ENCODE peak calls at places on chromosome 15, in seven cellular contexts. One of them, this sample, is unnamed.

GRCh38 chr15:85379403-85380131 is 836 bp upstream of the AKAP13 start:
- DNase-seq in thyroid gland: peak
- DNase-seq in heart left ventricle: no peak
- DNase-seq in adrenal gland: peak
- DNase-seq in transverse colon: peak
- DNase-seq in Peyer's patch: peak
- DNase-seq in A549: peak
- DNase-seq in this sample: no peak

GRCh38 chr15:93980149-93980911 is 251.0 kb upstream of the MCTP2 start:
- DNase-seq in Peyer's patch: no peak
- DNase-seq in transverse colon: peak
- DNase-seq in A549: no peak
- DNase-seq in thyroid gland: no peak
- DNase-seq in adrenal gland: no peak
- DNase-seq in heart left ventricle: peak
- DNase-seq in this sample: no peak

GRCh38 chr15:78421241-78421994 is 16.6 kb upstream of the IREB2 start:
- DNase-seq in adrenal gland: no peak
- DNase-seq in A549: no peak
- DNase-seq in Peyer's patch: no peak
- DNase-seq in transverse colon: no peak
- DNase-seq in heart left ventricle: no peak
- DNase-seq in thyroid gland: no peak
- DNase-seq in this sample: peak

GRCh38 chr15:84992157-84992940 is 10.7 kb downstream of the PDE8A start:
- DNase-seq in heart left ventricle: no peak
- DNase-seq in A549: peak
- DNase-seq in adrenal gland: peak
- DNase-seq in transverse colon: peak
- DNase-seq in Peyer's patch: no peak
- DNase-seq in thyroid gland: no peak
- DNase-seq in this sample: no peak

GRCh38 chr15:94164202-94164807 is 67.1 kb upstream of the MCTP2 start:
- DNase-seq in Peyer's patch: no peak
- DNase-seq in heart left ventricle: peak
- DNase-seq in A549: peak
- DNase-seq in adrenal gland: peak
- DNase-seq in thyroid gland: peak
- DNase-seq in transverse colon: peak
- DNase-seq in this sample: no peak

GRCh38 chr15:74304459-74304858 is 63.0 kb downstream of the CYP11A1 start:
- DNase-seq in thyroid gland: no peak
- DNase-seq in transverse colon: no peak
- DNase-seq in heart left ventricle: no peak
- DNase-seq in adrenal gland: no peak
- DNase-seq in A549: no peak
- DNase-seq in Peyer's patch: no peak
- DNase-seq in this sample: no peak

GRCh38 chr15:61501815-61502214 is 272.7 kb upstream of the RORA start:
- DNase-seq in heart left ventricle: no peak
- DNase-seq in thyroid gland: no peak
- DNase-seq in transverse colon: no peak
- DNase-seq in Peyer's patch: no peak
- DNase-seq in adrenal gland: peak
- DNase-seq in A549: no peak
- DNase-seq in this sample: no peak

GRCh38 chr15:95327661-95328060 is 1002.8 kb upstream of the NR2F2 start:
- DNase-seq in transverse colon: no peak
- DNase-seq in thyroid gland: no peak
- DNase-seq in Peyer's patch: no peak
- DNase-seq in adrenal gland: no peak
- DNase-seq in A549: no peak
- DNase-seq in heart left ventricle: no peak
- DNase-seq in this sample: no peak

GRCh38 chr15:85865070-85865684 is 70.5 kb upstream of the KLHL25 start:
- DNase-seq in adrenal gland: peak
- DNase-seq in thyroid gland: peak
- DNase-seq in transverse colon: peak
- DNase-seq in heart left ventricle: no peak
- DNase-seq in Peyer's patch: no peak
- DNase-seq in A549: peak
- DNase-seq in this sample: no peak

GRCh38 chr15:65414841-65415621 is 7.7 kb downstream of the IGDCC4 start:
- DNase-seq in heart left ventricle: peak
- DNase-seq in transverse colon: no peak
- DNase-seq in thyroid gland: peak
- DNase-seq in Peyer's patch: no peak
- DNase-seq in adrenal gland: no peak
- DNase-seq in A549: peak
- DNase-seq in this sample: no peak

GRCh38 chr15:91116379-91117067 is 16.5 kb downstream of the SV2B start:
- DNase-seq in A549: no peak
- DNase-seq in transverse colon: no peak
- DNase-seq in adrenal gland: no peak
- DNase-seq in thyroid gland: no peak
- DNase-seq in heart left ventricle: no peak
- DNase-seq in Peyer's patch: no peak
- DNase-seq in this sample: peak

GRCh38 chr15:56772868-56773639 is 39.7 kb upstream of the ZNF280D start:
- DNase-seq in heart left ventricle: no peak
- DNase-seq in Peyer's patch: no peak
- DNase-seq in A549: peak
- DNase-seq in adrenal gland: no peak
- DNase-seq in transverse colon: no peak
- DNase-seq in thyroid gland: no peak
- DNase-seq in this sample: no peak

GRCh38 chr15:74657846-74658245 is 38.0 kb downstream of the EDC3 start:
- DNase-seq in adrenal gland: no peak
- DNase-seq in A549: no peak
- DNase-seq in transverse colon: no peak
- DNase-seq in Peyer's patch: no peak
- DNase-seq in thyroid gland: no peak
- DNase-seq in heart left ventricle: no peak
- DNase-seq in this sample: no peak

GRCh38 chr15:100468265-100468664 is 60.5 kb downstream of the CERS3 start:
- DNase-seq in Peyer's patch: no peak
- DNase-seq in thyroid gland: peak
- DNase-seq in adrenal gland: peak
- DNase-seq in A549: peak
- DNase-seq in transverse colon: no peak
- DNase-seq in heart left ventricle: peak
- DNase-seq in this sample: no peak

GRCh38 chr15:91348812-91349500 is 248.9 kb downstream of the SV2B start:
- DNase-seq in thyroid gland: no peak
- DNase-seq in heart left ventricle: no peak
- DNase-seq in Peyer's patch: no peak
- DNase-seq in adrenal gland: no peak
- DNase-seq in A549: no peak
- DNase-seq in transverse colon: no peak
- DNase-seq in this sample: no peak

GRCh38 chr15:101309436-101310162 is 14.6 kb upstream of the SNRPA1 start:
- DNase-seq in adrenal gland: no peak
- DNase-seq in transverse colon: peak
- DNase-seq in thyroid gland: no peak
- DNase-seq in Peyer's patch: no peak
- DNase-seq in heart left ventricle: no peak
- DNase-seq in A549: no peak
- DNase-seq in this sample: no peak

GRCh38 chr15:100241572-100242479 is 99.9 kb downstream of the ADAMTS17 start:
- DNase-seq in transverse colon: no peak
- DNase-seq in heart left ventricle: no peak
- DNase-seq in A549: peak
- DNase-seq in Peyer's patch: no peak
- DNase-seq in adrenal gland: peak
- DNase-seq in thyroid gland: peak
- DNase-seq in this sample: no peak

GRCh38 chr15:60722328-60723112 is 243.6 kb upstream of the ICE2 start:
- DNase-seq in thyroid gland: no peak
- DNase-seq in transverse colon: no peak
- DNase-seq in Peyer's patch: no peak
- DNase-seq in A549: no peak
- DNase-seq in adrenal gland: no peak
- DNase-seq in heart left ventricle: no peak
- DNase-seq in this sample: no peak

GRCh38 chr15:51620647-51621046 is 1.9 kb downstream of the DMXL2 start:
- DNase-seq in adrenal gland: no peak
- DNase-seq in transverse colon: no peak
- DNase-seq in A549: no peak
- DNase-seq in heart left ventricle: no peak
- DNase-seq in Peyer's patch: no peak
- DNase-seq in thyroid gland: no peak
- DNase-seq in this sample: no peak
- H3K4me3 ChIP-seq in adrenal gland: no peak
- H3K4me3 ChIP-seq in transverse colon: peak
- H3K4me3 ChIP-seq in A549: peak
- H3K4me3 ChIP-seq in heart left ventricle: no peak
- H3K4me3 ChIP-seq in Peyer's patch: no peak
- H3K4me3 ChIP-seq in thyroid gland: no peak
- H3K4me3 ChIP-seq in this sample: no peak

GRCh38 chr15:89900849-89901248 is 7.1 kb upstream of the AP3S2 start:
- DNase-seq in transverse colon: no peak
- DNase-seq in adrenal gland: no peak
- DNase-seq in A549: no peak
- DNase-seq in heart left ventricle: peak
- DNase-seq in Peyer's patch: no peak
- DNase-seq in thyroid gland: no peak
- DNase-seq in this sample: no peak
- TF ChIP-seq CTCF in transverse colon: no peak
- TF ChIP-seq CTCF in adrenal gland: no peak
- TF ChIP-seq CTCF in A549: no peak
- TF ChIP-seq CTCF in heart left ventricle: no peak
- TF ChIP-seq CTCF in Peyer's patch: no peak
- TF ChIP-seq CTCF in thyroid gland: no peak
- TF ChIP-seq CTCF in this sample: no peak

GRCh38 chr15:31390029-31390428 is 63.4 kb downstream of the KLF13 start:
- DNase-seq in thyroid gland: no peak
- DNase-seq in Peyer's patch: no peak
- DNase-seq in A549: no peak
- DNase-seq in heart left ventricle: no peak
- DNase-seq in adrenal gland: no peak
- DNase-seq in transverse colon: no peak
- DNase-seq in this sample: peak

GRCh38 chr15:31392761-31393401 is 66.2 kb downstream of the KLF13 start:
- DNase-seq in Peyer's patch: peak
- DNase-seq in heart left ventricle: no peak
- DNase-seq in A549: no peak
- DNase-seq in transverse colon: peak
- DNase-seq in thyroid gland: peak
- DNase-seq in adrenal gland: no peak
- DNase-seq in this sample: no peak

GRCh38 chr15:31390777-31391486 is 64.3 kb downstream of the KLF13 start:
- DNase-seq in thyroid gland: no peak
- DNase-seq in transverse colon: no peak
- DNase-seq in adrenal gland: no peak
- DNase-seq in A549: no peak
- DNase-seq in Peyer's patch: peak
- DNase-seq in heart left ventricle: no peak
- DNase-seq in this sample: peak

GRCh38 chr15:31393441-31394091 is 66.9 kb downstream of the KLF13 start:
- DNase-seq in A549: no peak
- DNase-seq in adrenal gland: no peak
- DNase-seq in heart left ventricle: no peak
- DNase-seq in transverse colon: no peak
- DNase-seq in Peyer's patch: peak
- DNase-seq in thyroid gland: no peak
- DNase-seq in this sample: peak

DNA sequence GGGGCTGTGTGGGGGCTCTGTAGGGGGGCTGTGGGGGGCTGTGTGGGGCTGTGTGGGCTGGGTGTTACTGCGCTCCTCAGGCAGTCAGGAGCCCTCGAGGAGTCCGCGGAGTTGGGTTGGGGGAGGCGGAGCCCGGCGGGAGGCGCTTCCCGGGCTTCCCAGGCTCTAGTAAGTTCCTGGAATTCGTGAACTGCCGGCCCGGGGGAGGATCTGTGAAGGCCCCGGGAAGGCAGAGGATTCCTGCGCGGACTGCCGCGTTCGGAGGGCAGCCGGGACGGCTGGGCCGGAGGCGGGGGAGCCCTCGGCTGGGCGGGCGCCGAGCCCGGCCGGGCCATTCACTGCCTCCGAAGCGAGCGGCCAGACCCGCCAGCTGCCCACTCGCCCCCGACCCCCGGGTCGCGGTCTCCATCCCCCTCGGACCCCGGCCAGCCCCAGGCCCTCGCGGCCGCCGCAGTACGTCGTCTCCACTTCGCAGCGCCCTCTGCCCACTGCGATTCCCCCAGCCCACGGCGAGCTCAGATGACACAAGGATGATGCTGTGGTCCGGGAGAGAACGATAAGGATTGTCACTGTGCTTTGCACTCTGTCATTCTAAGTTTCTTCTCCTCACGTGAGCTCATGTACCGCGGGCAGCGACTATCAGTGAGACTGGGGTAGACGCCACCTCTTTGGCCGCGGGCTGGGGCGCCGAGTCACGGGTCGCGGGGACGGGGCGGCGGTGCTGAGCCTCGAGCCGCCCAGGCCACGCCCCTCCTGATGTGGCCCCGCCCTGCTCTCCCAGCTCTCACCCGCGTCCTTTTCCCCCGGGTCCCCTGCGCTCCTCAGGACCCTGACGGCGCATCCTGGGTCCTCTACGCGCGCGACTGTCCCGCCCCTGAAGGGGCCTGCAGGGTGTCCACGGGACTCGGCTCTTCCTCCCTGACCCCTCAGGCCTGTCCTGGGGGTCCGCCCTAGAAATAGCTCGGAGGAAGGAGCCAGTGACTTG is 65.3 kb downstream of the KLF13 start:
- DNase-seq in heart left ventricle: peak
- DNase-seq in adrenal gland: peak
- DNase-seq in transverse colon: peak
- DNase-seq in thyroid gland: peak
- DNase-seq in Peyer's patch: peak
- DNase-seq in A549: peak
- DNase-seq in this sample: peak
- TF ChIP-seq POLR2A in heart left ventricle: peak
- TF ChIP-seq POLR2A in adrenal gland: peak
- TF ChIP-seq POLR2A in transverse colon: peak
- TF ChIP-seq POLR2A in thyroid gland: peak
- TF ChIP-seq POLR2A in Peyer's patch: peak
- TF ChIP-seq POLR2A in A549: peak
- TF ChIP-seq POLR2A in this sample: no peak

DNA sequence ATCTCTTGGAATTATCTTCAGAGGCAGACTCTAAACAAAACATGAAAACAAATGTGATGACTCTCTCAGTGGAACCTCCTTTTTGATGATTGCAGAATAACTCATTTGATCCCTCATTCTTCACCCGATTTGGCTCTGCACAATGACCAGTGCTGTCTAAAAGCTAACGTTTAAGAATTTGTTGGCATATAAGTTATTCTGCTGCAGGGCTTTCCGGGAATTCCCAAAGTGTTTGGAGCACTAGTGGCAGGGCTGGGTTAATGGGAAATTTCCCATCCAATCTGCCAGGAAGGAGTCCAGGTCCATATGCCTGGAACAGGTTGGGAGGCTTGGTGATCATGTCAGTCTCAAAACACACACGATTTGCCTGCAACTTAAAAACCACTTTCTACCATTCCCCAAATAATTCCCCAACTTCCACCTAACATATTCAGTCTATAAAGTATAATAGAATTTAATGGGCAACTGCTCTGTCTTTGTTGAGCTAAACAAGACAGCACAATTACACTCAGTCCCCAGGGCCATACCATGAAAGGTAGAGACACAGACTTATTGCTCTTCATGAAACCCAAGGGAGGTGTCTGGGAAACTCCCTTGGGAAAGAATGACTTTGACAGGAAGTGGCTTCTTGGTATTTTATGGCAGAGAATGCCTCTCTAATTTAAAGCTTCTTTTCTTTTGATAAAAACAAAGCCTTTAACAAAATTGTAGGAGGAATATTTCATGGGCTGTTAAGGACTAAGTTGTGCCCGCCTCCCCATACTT is 38.0 kb downstream of the ARRDC4 start:
- DNase-seq in Peyer's patch: no peak
- DNase-seq in A549: no peak
- DNase-seq in adrenal gland: no peak
- DNase-seq in transverse colon: no peak
- DNase-seq in heart left ventricle: no peak
- DNase-seq in thyroid gland: no peak
- DNase-seq in this sample: no peak
- H3K4me3 ChIP-seq in Peyer's patch: no peak
- H3K4me3 ChIP-seq in A549: no peak
- H3K4me3 ChIP-seq in adrenal gland: no peak
- H3K4me3 ChIP-seq in transverse colon: no peak
- H3K4me3 ChIP-seq in heart left ventricle: no peak
- H3K4me3 ChIP-seq in thyroid gland: no peak
- H3K4me3 ChIP-seq in this sample: no peak

This sample was measured in lower leg skin.